ENCODE peak calls at places on chromosomes 3 and 15, in six cellular contexts. I is HuH-7.5, Y is MCF 10A, C is fibroblast of the conjunctiva, W is mammary epithelial cell, X is fibroblast of mammary gland. Q is an unnamed sample.

GRCh38 chr3:2851356-2851755 is 258.8 kb downstream of the IL5RA start:
- DNase-seq in I (peak), Y (no peak), C (no peak), W (no peak), X (no peak), Q (no peak)

GRCh38 chr15:78038585-78039247 is 38.8 kb downstream of the TBC1D2B start:
- DNase-seq in I (no peak), Y (no peak), C (no peak), W (no peak), X (no peak), Q (no peak)

GRCh38 chr15:73794501-73795133 is 41.5 kb upstream of the INSYN1 start:
- DNase-seq in I (no peak), Y (peak), C (no peak), W (peak), X (peak), Q (no peak)

GRCh38 chr15:35170216-35170615 is 85.1 kb upstream of the NANOGP8 start:
- DNase-seq in I (no peak), Y (no peak), C (no peak), W (no peak), X (peak), Q (no peak)

GRCh38 chr3:96214941-96215340 is 599.5 kb upstream of the EPHA6 start:
- DNase-seq in I (no peak), Y (no peak), C (no peak), W (no peak), X (no peak), Q (no peak)

GRCh38 chr3:71831599-71831998 is 46.7 kb upstream of the PROK2 start:
- DNase-seq in I (no peak), Y (peak), C (no peak), W (no peak), X (peak), Q (no peak)

GRCh38 chr3:158492685-158493084 is 78.3 kb upstream of the MLF1 start:
- DNase-seq in I (no peak), Y (no peak), C (no peak), W (no peak), X (no peak), Q (no peak)

GRCh38 chr3:97823081-97823480 is 1.3 kb downstream of the CRYBG3 start:
- DNase-seq in I (no peak), Y (no peak), C (no peak), W (no peak), X (no peak), Q (no peak)